ENCODE peak calls at places on chromosomes 1 and 21, in ten cellular contexts. One of them, this sample, is unnamed.
A peak's percentile ranks its signal among the peaks of the same experiment; 100 is the strongest.

GRCh38 chr1:52691856-52692255 is 6.3 kb downstream of the COA7 start:
- DNase-seq in A549: no peak
- DNase-seq in transverse colon: no peak
- DNase-seq in HepG2: no peak
- DNase-seq in ovary: no peak
- DNase-seq in tibial nerve: no peak
- DNase-seq in upper lobe of left lung: no peak
- DNase-seq in esophagus muscularis mucosa: no peak
- DNase-seq in sigmoid colon: no peak
- DNase-seq in GM12878: no peak
- DNase-seq in this sample: no peak

GRCh38 chr1:61496501-61496900 is 228.4 kb downstream of the TM2D1 start:
- DNase-seq in A549: peak; percentile 46
- DNase-seq in transverse colon: no peak
- DNase-seq in HepG2: no peak
- DNase-seq in ovary: no peak
- DNase-seq in tibial nerve: no peak
- DNase-seq in upper lobe of left lung: no peak
- DNase-seq in esophagus muscularis mucosa: peak; percentile 39
- DNase-seq in sigmoid colon: no peak
- DNase-seq in GM12878: no peak
- DNase-seq in this sample: no peak

GRCh38 chr1:100321098-100321493 is 31.2 kb upstream of the CDC14A start:
- DNase-seq in A549: no peak
- DNase-seq in transverse colon: no peak
- DNase-seq in HepG2: no peak
- DNase-seq in ovary: no peak
- DNase-seq in tibial nerve: no peak
- DNase-seq in upper lobe of left lung: no peak
- DNase-seq in esophagus muscularis mucosa: no peak
- DNase-seq in sigmoid colon: no peak
- DNase-seq in GM12878: no peak
- DNase-seq in this sample: no peak

GRCh38 chr1:67618285-67619018 is 66.5 kb upstream of the GADD45A start:
- DNase-seq in A549: no peak
- DNase-seq in transverse colon: peak; percentile 31
- DNase-seq in HepG2: no peak
- DNase-seq in ovary: peak; percentile 79
- DNase-seq in tibial nerve: peak; percentile 50
- DNase-seq in upper lobe of left lung: peak; percentile 34
- DNase-seq in esophagus muscularis mucosa: peak; percentile 92
- DNase-seq in sigmoid colon: peak; percentile 76
- DNase-seq in GM12878: no peak
- DNase-seq in this sample: peak; percentile 64

GRCh38 chr1:17212487-17213121 is 7.7 kb downstream of the PADI1 start:
- DNase-seq in A549: no peak
- DNase-seq in transverse colon: no peak
- DNase-seq in HepG2: no peak
- DNase-seq in ovary: no peak
- DNase-seq in tibial nerve: no peak
- DNase-seq in upper lobe of left lung: no peak
- DNase-seq in esophagus muscularis mucosa: no peak
- DNase-seq in sigmoid colon: no peak
- DNase-seq in GM12878: no peak
- DNase-seq in this sample: peak; percentile 33

GRCh38 chr1:156119503-156120209 is 5.1 kb downstream of the LMNA start:
- DNase-seq in A549: no peak
- DNase-seq in transverse colon: peak; percentile 69
- DNase-seq in HepG2: no peak
- DNase-seq in ovary: peak; percentile 40
- DNase-seq in tibial nerve: no peak
- DNase-seq in upper lobe of left lung: peak; percentile 65
- DNase-seq in esophagus muscularis mucosa: no peak
- DNase-seq in sigmoid colon: peak; percentile 86
- DNase-seq in GM12878: no peak
- DNase-seq in this sample: no peak

GRCh38 chr1:9294910-9295636 is 2.4 kb downstream of the SPSB1 start:
- DNase-seq in A549: no peak
- DNase-seq in transverse colon: peak; percentile 50
- DNase-seq in HepG2: no peak
- DNase-seq in ovary: no peak
- DNase-seq in tibial nerve: no peak
- DNase-seq in upper lobe of left lung: no peak
- DNase-seq in esophagus muscularis mucosa: no peak
- DNase-seq in sigmoid colon: peak; percentile 79
- DNase-seq in GM12878: no peak
- DNase-seq in this sample: no peak

GRCh38 chr1:214473392-214473791 is 78.0 kb downstream of the PTPN14 start:
- DNase-seq in A549: no peak
- DNase-seq in transverse colon: no peak
- DNase-seq in HepG2: peak; percentile 15
- DNase-seq in ovary: no peak
- DNase-seq in tibial nerve: no peak
- DNase-seq in upper lobe of left lung: no peak
- DNase-seq in esophagus muscularis mucosa: no peak
- DNase-seq in sigmoid colon: no peak
- DNase-seq in GM12878: no peak
- DNase-seq in this sample: no peak

GRCh38 chr1:41490911-41491310 is 6.4 kb upstream of the EDN2 start:
- DNase-seq in A549: no peak
- DNase-seq in transverse colon: no peak
- DNase-seq in HepG2: no peak
- DNase-seq in ovary: no peak
- DNase-seq in tibial nerve: no peak
- DNase-seq in upper lobe of left lung: no peak
- DNase-seq in esophagus muscularis mucosa: no peak
- DNase-seq in sigmoid colon: no peak
- DNase-seq in GM12878: no peak
- DNase-seq in this sample: no peak
- TF ChIP-seq EP300 in A549: no peak
- TF ChIP-seq EP300 in transverse colon: no peak
- TF ChIP-seq EP300 in HepG2: no peak
- TF ChIP-seq EP300 in ovary: no peak
- TF ChIP-seq EP300 in tibial nerve: no peak
- TF ChIP-seq EP300 in upper lobe of left lung: no peak
- TF ChIP-seq EP300 in esophagus muscularis mucosa: no peak
- TF ChIP-seq EP300 in sigmoid colon: no peak
- TF ChIP-seq EP300 in GM12878: no peak
- TF ChIP-seq EP300 in this sample: no peak

GRCh38 chr1:234478152-234478480 is 863 bp downstream of the TARBP1 start:
- DNase-seq in A549: peak; percentile 33
- DNase-seq in transverse colon: peak; percentile 81
- DNase-seq in HepG2: peak; percentile 33
- DNase-seq in ovary: no peak
- DNase-seq in tibial nerve: no peak
- DNase-seq in upper lobe of left lung: peak; percentile 69
- DNase-seq in esophagus muscularis mucosa: no peak
- DNase-seq in sigmoid colon: no peak
- DNase-seq in GM12878: no peak
- DNase-seq in this sample: peak; percentile 78
- TF ChIP-seq POLR2A in A549: peak; percentile 16
- TF ChIP-seq POLR2A in transverse colon: peak; percentile 40
- TF ChIP-seq POLR2A in HepG2: peak; percentile 36
- TF ChIP-seq POLR2A in ovary: no peak
- TF ChIP-seq POLR2A in tibial nerve: no peak
- TF ChIP-seq POLR2A in upper lobe of left lung: peak; percentile 13
- TF ChIP-seq POLR2A in esophagus muscularis mucosa: no peak
- TF ChIP-seq POLR2A in sigmoid colon: no peak
- TF ChIP-seq POLR2A in GM12878: peak; percentile 60
- TF ChIP-seq POLR2A in this sample: no peak

GRCh38 chr1:178283409-178283808 is 189.5 kb downstream of the RASAL2 start:
- DNase-seq in A549: no peak
- DNase-seq in transverse colon: no peak
- DNase-seq in HepG2: no peak
- DNase-seq in ovary: no peak
- DNase-seq in tibial nerve: no peak
- DNase-seq in upper lobe of left lung: peak; percentile 30
- DNase-seq in esophagus muscularis mucosa: no peak
- DNase-seq in sigmoid colon: no peak
- DNase-seq in GM12878: no peak
- DNase-seq in this sample: no peak

GRCh38 chr1:178278135-178278534 is 184.2 kb downstream of the RASAL2 start:
- DNase-seq in A549: no peak
- DNase-seq in transverse colon: no peak
- DNase-seq in HepG2: no peak
- DNase-seq in ovary: no peak
- DNase-seq in tibial nerve: no peak
- DNase-seq in upper lobe of left lung: no peak
- DNase-seq in esophagus muscularis mucosa: no peak
- DNase-seq in sigmoid colon: no peak
- DNase-seq in GM12878: no peak
- DNase-seq in this sample: no peak

GRCh38 chr1:178279287-178279686 is 185.4 kb downstream of the RASAL2 start:
- DNase-seq in A549: no peak
- DNase-seq in transverse colon: no peak
- DNase-seq in HepG2: no peak
- DNase-seq in ovary: no peak
- DNase-seq in tibial nerve: no peak
- DNase-seq in upper lobe of left lung: no peak
- DNase-seq in esophagus muscularis mucosa: no peak
- DNase-seq in sigmoid colon: no peak
- DNase-seq in GM12878: no peak
- DNase-seq in this sample: no peak

GRCh38 chr1:178284059-178284458 is 190.2 kb downstream of the RASAL2 start:
- DNase-seq in A549: no peak
- DNase-seq in transverse colon: no peak
- DNase-seq in HepG2: no peak
- DNase-seq in ovary: no peak
- DNase-seq in tibial nerve: no peak
- DNase-seq in upper lobe of left lung: no peak
- DNase-seq in esophagus muscularis mucosa: no peak
- DNase-seq in sigmoid colon: no peak
- DNase-seq in GM12878: no peak
- DNase-seq in this sample: no peak

GRCh38 chr1:178282949-178283367 is 189.1 kb downstream of the RASAL2 start:
- DNase-seq in A549: peak; percentile 40
- DNase-seq in transverse colon: no peak
- DNase-seq in HepG2: peak; percentile 25
- DNase-seq in ovary: no peak
- DNase-seq in tibial nerve: no peak
- DNase-seq in upper lobe of left lung: no peak
- DNase-seq in esophagus muscularis mucosa: no peak
- DNase-seq in sigmoid colon: no peak
- DNase-seq in GM12878: no peak
- DNase-seq in this sample: no peak
- TF ChIP-seq EP300 in A549: no peak
- TF ChIP-seq EP300 in transverse colon: no peak
- TF ChIP-seq EP300 in HepG2: no peak
- TF ChIP-seq EP300 in ovary: no peak
- TF ChIP-seq EP300 in tibial nerve: no peak
- TF ChIP-seq EP300 in upper lobe of left lung: no peak
- TF ChIP-seq EP300 in esophagus muscularis mucosa: no peak
- TF ChIP-seq EP300 in sigmoid colon: no peak
- TF ChIP-seq EP300 in GM12878: no peak
- TF ChIP-seq EP300 in this sample: no peak

DNA sequence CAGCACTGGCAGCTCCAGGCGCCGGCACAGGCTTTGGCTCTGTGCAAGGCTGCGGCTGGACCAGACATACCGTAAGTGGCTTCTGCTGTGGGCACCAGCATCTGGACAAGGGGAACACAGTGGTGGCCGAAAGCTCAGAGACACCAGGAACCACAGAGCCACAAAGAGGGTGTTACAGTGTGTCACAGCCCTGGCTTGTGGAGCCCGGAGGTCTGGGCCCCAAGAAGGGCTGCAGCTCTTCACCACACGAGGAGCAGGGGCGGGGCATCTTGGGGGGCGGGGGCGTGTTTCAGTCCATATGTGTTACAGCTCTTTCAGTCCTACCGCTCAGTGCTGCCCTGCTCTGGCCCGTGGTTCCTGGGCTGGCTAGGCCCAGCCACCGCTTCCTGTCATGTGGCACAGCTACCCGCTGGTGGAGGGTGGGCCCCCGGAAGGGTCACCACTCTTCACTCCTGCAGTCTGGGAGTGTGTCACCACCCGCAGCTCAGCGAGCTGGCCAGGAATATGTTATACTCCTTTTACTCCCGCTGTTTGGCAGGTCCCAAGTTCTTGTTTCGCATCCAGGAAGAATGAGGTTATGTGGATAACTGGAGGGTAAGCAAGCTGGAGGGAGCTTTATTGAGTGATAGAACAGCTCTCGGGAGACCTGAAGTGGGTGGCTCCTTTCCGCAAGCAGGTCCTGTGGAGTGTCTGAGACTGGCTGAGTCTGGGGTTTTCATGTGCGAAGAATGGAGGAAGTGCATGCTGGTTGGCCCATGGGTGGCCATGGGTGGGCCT is 3.3 kb upstream of the LSM10 start:
- DNase-seq in A549: no peak
- DNase-seq in transverse colon: peak; percentile 81
- DNase-seq in HepG2: peak; percentile 93
- DNase-seq in ovary: peak; percentile 28
- DNase-seq in tibial nerve: peak; percentile 40
- DNase-seq in upper lobe of left lung: peak; percentile 85
- DNase-seq in esophagus muscularis mucosa: peak; percentile 96
- DNase-seq in sigmoid colon: peak; percentile 87
- DNase-seq in GM12878: no peak
- DNase-seq in this sample: peak; percentile 55
- TF ChIP-seq POLR2A in A549: no peak
- TF ChIP-seq POLR2A in transverse colon: peak; percentile 30
- TF ChIP-seq POLR2A in HepG2: peak; percentile 99
- TF ChIP-seq POLR2A in ovary: no peak
- TF ChIP-seq POLR2A in tibial nerve: no peak
- TF ChIP-seq POLR2A in upper lobe of left lung: peak; percentile 16
- TF ChIP-seq POLR2A in esophagus muscularis mucosa: peak; percentile 14
- TF ChIP-seq POLR2A in sigmoid colon: peak; percentile 8
- TF ChIP-seq POLR2A in GM12878: peak; percentile 73
- TF ChIP-seq POLR2A in this sample: no peak

GRCh38 chr21:34869541-34869940 is 179.6 kb downstream of the RUNX1 start:
- DNase-seq in A549: no peak
- DNase-seq in transverse colon: no peak
- DNase-seq in HepG2: no peak
- DNase-seq in ovary: no peak
- DNase-seq in tibial nerve: no peak
- DNase-seq in upper lobe of left lung: peak; percentile 74
- DNase-seq in esophagus muscularis mucosa: peak; percentile 86
- DNase-seq in sigmoid colon: no peak
- DNase-seq in GM12878: no peak
- DNase-seq in this sample: no peak
- TF ChIP-seq EP300 in A549: no peak
- TF ChIP-seq EP300 in transverse colon: no peak
- TF ChIP-seq EP300 in HepG2: no peak
- TF ChIP-seq EP300 in ovary: no peak
- TF ChIP-seq EP300 in tibial nerve: no peak
- TF ChIP-seq EP300 in upper lobe of left lung: no peak
- TF ChIP-seq EP300 in esophagus muscularis mucosa: no peak
- TF ChIP-seq EP300 in sigmoid colon: no peak
- TF ChIP-seq EP300 in GM12878: no peak
- TF ChIP-seq EP300 in this sample: no peak

GRCh38 chr1:44218503-44219300 is 5.4 kb downstream of the DMAP1 start:
- DNase-seq in A549: no peak
- DNase-seq in transverse colon: no peak
- DNase-seq in HepG2: no peak
- DNase-seq in ovary: no peak
- DNase-seq in tibial nerve: no peak
- DNase-seq in upper lobe of left lung: no peak
- DNase-seq in esophagus muscularis mucosa: no peak
- DNase-seq in sigmoid colon: no peak
- DNase-seq in GM12878: no peak
- DNase-seq in this sample: no peak
- TF ChIP-seq POLR2A in A549: no peak
- TF ChIP-seq POLR2A in transverse colon: no peak
- TF ChIP-seq POLR2A in HepG2: no peak
- TF ChIP-seq POLR2A in ovary: no peak
- TF ChIP-seq POLR2A in tibial nerve: no peak
- TF ChIP-seq POLR2A in upper lobe of left lung: no peak
- TF ChIP-seq POLR2A in esophagus muscularis mucosa: no peak
- TF ChIP-seq POLR2A in sigmoid colon: no peak
- TF ChIP-seq POLR2A in GM12878: peak; percentile 28
- TF ChIP-seq POLR2A in this sample: no peak

GRCh38 chr1:78649628-78650027 is at the start of gene IFI44:
- DNase-seq in A549: no peak
- DNase-seq in transverse colon: peak; percentile 79
- DNase-seq in HepG2: no peak
- DNase-seq in ovary: peak; percentile 86
- DNase-seq in tibial nerve: peak; percentile 86
- DNase-seq in upper lobe of left lung: peak; percentile 89
- DNase-seq in esophagus muscularis mucosa: no peak
- DNase-seq in sigmoid colon: peak; percentile 88
- DNase-seq in GM12878: peak; percentile 75
- DNase-seq in this sample: peak; percentile 90
- TF ChIP-seq EP300 in A549: no peak
- TF ChIP-seq EP300 in transverse colon: no peak
- TF ChIP-seq EP300 in HepG2: no peak
- TF ChIP-seq EP300 in ovary: no peak
- TF ChIP-seq EP300 in tibial nerve: no peak
- TF ChIP-seq EP300 in upper lobe of left lung: no peak
- TF ChIP-seq EP300 in esophagus muscularis mucosa: no peak
- TF ChIP-seq EP300 in sigmoid colon: no peak
- TF ChIP-seq EP300 in GM12878: no peak
- TF ChIP-seq EP300 in this sample: no peak

This sample was measured in stomach.